ENCODE peak calls at places on chromosomes 3 and 15, in six cellular contexts. S is IMR-90, H is astrocyte, J is neuronal stem cell, G is hepatocyte, T is fibroblast of lung. P is an unnamed sample.

GRCh38 chr3:88203537-88204143 is 53.9 kb downstream of the C3orf38 start:
- DNase-seq in T (peak), S (peak), G (peak), J (peak), H (peak), P (peak)

GRCh38 chr3:11705049-11705448 is 61.3 kb upstream of the VGLL4 start:
- DNase-seq in H (peak), S (no peak), J (no peak), G (no peak), T (no peak), P (no peak)

GRCh38 chr3:177538064-177538742 is 340.9 kb upstream of the TBL1XR1 start:
- DNase-seq in G (no peak), T (peak), J (no peak), S (peak), H (peak), P (peak)

GRCh38 chr3:133211449-133211848 is 173.3 kb downstream of the TMEM108 start:
- DNase-seq in G (no peak), S (no peak), T (no peak), H (peak), J (no peak), P (no peak)

GRCh38 chr3:188319569-188319968 is 165.6 kb downstream of the LPP start:
- DNase-seq in T (peak), S (peak), H (peak), G (no peak), J (no peak), P (no peak)

GRCh38 chr3:106797461-106797860 is 579.8 kb upstream of the CCDC54 start:
- DNase-seq in G (no peak), J (no peak), H (no peak), T (no peak), S (no peak), P (no peak)

GRCh38 chr3:20039082-20039764 is 1.0 kb upstream of the KAT2B start:
- DNase-seq in H (no peak), G (no peak), S (no peak), J (no peak), T (no peak), P (no peak)

GRCh38 chr3:17057316-17057715 is 172.6 kb downstream of the PLCL2 start:
- DNase-seq in H (peak), J (no peak), T (peak), G (no peak), S (peak), P (no peak)

GRCh38 chr3:12139111-12139511 is 19.6 kb downstream of the TIMP4 start:
- DNase-seq in G (peak), H (peak), T (peak), J (peak), S (peak), P (peak)

GRCh38 chr3:67362686-67363085 is 291.7 kb downstream of the SUCLG2 start:
- DNase-seq in H (peak), T (no peak), G (peak), S (peak), J (no peak), P (peak)

GRCh38 chr3:53822331-53822741 is 23.9 kb downstream of the CHDH start:
- DNase-seq in J (no peak), H (no peak), G (no peak), T (no peak), S (no peak), P (no peak)

GRCh38 chr3:13524979-13525669 is 23.8 kb upstream of the FBLN2 start:
- DNase-seq in H (no peak), T (peak), J (no peak), S (peak), G (no peak), P (peak)

GRCh38 chr15:63057454-63058335 is 15.1 kb downstream of the TPM1 start:
- DNase-seq in T (no peak), G (no peak), S (peak), H (no peak), J (no peak), P (no peak)

GRCh38 chr15:67914537-67915373 is 74.9 kb upstream of the RNU6-1 start:
- DNase-seq in G (peak), H (peak), S (peak), T (peak), J (peak), P (no peak)

GRCh38 chr3:141928626-141929270 is 52.3 kb downstream of the ATP1B3 start:
- DNase-seq in S (no peak), T (no peak), G (no peak), H (no peak), J (no peak), P (no peak)

GRCh38 chr3:45113625-45114050 is 32.5 kb downstream of the CDCP1 start:
- DNase-seq in J (no peak), H (peak), G (no peak), S (peak), T (no peak), P (no peak)

GRCh38 chr3:15359677-15360397 is 27.5 kb upstream of the SH3BP5 start:
- DNase-seq in G (no peak), T (no peak), S (no peak), H (no peak), J (no peak), P (no peak)

GRCh38 chr3:89025185-89025584 is 82.2 kb upstream of the EPHA3 start:
- DNase-seq in S (no peak), H (peak), G (no peak), J (peak), T (no peak), P (no peak)

GRCh38 chr3:174016186-174016585 is 618.6 kb downstream of the NLGN1 start:
- DNase-seq in H (peak), T (peak), G (no peak), S (peak), J (no peak), P (no peak)

GRCh38 chr3:169661567-169662214 is 1.8 kb downstream of the MECOM start:
- DNase-seq in T (peak), J (peak), G (peak), H (peak), S (peak), P (peak)

GRCh38 chr15:70347766-70348558 is 250.2 kb upstream of the TLE3 start:
- DNase-seq in J (no peak), G (no peak), S (no peak), T (no peak), H (no peak), P (no peak)

GRCh38 chr3:129622933-129623332 is 16.5 kb upstream of the PLXND1 start:
- DNase-seq in S (no peak), J (no peak), H (no peak), G (no peak), T (no peak), P (no peak)

GRCh38 chr3:129622418-129622872 is 16.0 kb upstream of the PLXND1 start:
- DNase-seq in J (no peak), H (no peak), T (no peak), S (no peak), G (no peak), P (no peak)

GRCh38 chr3:129625071-129625874 is 18.8 kb upstream of the PLXND1 start:
- DNase-seq in T (no peak), G (no peak), H (no peak), J (no peak), S (no peak), P (no peak)

GRCh38 chr3:129624347-129625070 is 18.0 kb upstream of the PLXND1 start:
- DNase-seq in G (no peak), T (no peak), J (no peak), S (peak), H (no peak), P (no peak)

DNA sequence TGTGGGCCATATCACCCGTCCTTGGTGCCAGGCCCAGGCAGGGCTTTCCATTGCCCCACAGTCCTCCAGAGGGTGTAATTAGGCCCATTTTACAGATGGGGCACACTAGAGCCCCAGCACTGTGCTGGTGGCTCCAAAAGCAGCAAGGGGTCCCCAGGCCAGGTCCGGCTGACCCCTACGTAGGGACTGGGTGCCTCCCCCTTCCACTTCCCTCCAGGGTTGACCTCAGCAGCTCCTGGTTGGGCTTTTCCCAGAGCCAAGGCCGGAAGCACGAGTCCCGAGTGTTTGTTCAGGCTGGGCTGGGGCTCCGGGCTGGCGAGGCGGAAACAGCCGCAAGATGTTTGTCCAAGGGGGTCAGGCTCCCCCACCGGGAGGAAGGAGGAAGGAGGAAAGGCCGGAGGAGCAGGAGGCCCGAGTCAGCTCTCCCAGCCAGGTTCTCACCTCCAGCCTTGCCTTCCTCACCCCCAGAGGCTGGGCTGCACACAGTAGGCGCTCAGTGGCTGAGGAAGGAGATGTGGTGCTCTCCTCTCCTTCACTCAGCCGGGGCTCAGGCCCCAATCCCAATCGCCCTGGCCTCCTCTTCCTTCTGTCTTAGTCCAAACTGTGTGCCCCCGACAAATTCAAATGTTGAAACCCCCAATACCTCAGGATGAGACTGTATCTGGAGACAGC is 17.1 kb upstream of the PLXND1 start:
- DNase-seq in H (no peak), S (no peak), T (no peak), J (no peak), G (peak), P (no peak)
- H3K4me2 ChIP-seq in H (no peak), S (no peak), T (no peak), J (no peak), G (no peak), P (no peak)

DNA sequence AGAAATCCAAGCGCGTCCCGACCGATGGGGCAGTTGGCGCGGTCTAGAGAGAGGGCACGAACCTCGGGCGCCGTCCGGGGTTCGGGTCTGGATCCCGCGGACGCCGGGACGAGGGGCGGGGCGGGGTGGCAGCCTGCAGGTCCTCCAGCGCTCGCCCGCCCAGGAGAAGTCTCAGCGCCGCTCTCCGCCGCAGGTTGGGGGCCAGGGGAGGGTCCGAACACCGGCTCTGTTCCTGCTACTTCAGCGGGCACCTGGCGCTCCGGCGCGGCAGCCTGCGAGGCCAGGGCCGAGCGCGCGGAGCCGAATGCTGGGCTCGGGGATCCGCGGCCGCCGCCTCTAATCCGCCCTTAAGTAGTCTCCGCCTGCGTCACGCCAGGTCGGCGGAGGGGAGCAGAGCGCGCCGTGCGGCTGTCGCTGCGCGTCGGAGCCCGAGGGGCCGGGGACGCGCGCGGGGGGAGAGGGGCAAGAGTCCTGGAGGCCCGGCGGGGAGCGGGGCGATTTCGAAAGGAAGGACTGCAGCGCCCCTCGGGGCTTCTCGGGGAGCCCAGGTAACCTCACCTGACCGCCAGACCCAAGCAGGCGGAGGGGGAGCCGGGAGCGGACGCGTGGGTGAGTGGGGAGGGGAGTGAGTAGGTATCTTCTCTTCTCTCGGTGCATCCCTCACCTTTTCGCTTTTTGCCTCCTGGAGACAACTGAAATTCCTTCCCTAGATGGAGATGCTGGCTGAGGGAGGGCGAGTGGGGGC is at the start of gene GJD2:
- DNase-seq in J (peak), H (no peak), G (peak), S (no peak), T (no peak), P (no peak)
- H2AFZ ChIP-seq in J (peak), H (no peak), G (no peak), S (peak), T (no peak), P (peak)

DNA sequence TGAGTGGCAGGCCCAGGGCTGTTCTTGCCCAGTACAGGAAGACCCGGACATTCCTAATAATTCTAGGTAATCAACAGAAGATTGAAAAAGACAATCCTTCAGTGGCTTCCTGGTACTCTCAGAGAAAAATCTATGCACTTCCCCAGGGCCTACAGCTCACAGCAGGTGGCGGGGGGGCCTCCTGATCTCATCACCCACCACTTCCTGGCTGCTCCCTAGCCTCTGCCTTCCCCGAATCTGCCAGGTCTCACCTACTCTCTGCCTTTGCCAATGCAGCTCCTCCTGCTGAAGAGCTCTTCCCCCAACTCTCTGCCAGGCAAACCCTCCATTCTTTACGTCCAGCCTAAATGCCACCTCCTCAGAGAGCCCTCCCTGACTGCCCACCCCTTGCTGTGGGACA is 37.5 kb downstream of the EHD4 start:
- DNase-seq in G (no peak), T (no peak), S (no peak), J (no peak), H (no peak), P (no peak)
- H3K4me2 ChIP-seq in G (no peak), T (no peak), S (no peak), J (no peak), H (peak), P (no peak)

GRCh38 chr3:171789759-171790505 is 20.4 kb downstream of the PLD1 start:
- DNase-seq in G (no peak), J (no peak), T (no peak), H (no peak), S (no peak), P (no peak)

GRCh38 chr3:171790898-171791694 is 19.2 kb downstream of the PLD1 start:
- DNase-seq in T (peak), S (peak), G (no peak), H (peak), J (no peak), P (no peak)

GRCh38 chr3:171791695-171792082 is 18.6 kb downstream of the PLD1 start:
- DNase-seq in H (peak), T (peak), J (no peak), G (no peak), S (peak), P (peak)

GRCh38 chr3:171790574-171790897 is 19.7 kb downstream of the PLD1 start:
- DNase-seq in J (no peak), S (no peak), G (no peak), T (no peak), H (no peak), P (no peak)

GRCh38 chr3:171792549-171792948 is 17.7 kb downstream of the PLD1 start:
- DNase-seq in J (no peak), S (no peak), G (no peak), T (no peak), H (no peak), P (no peak)
- H2AFZ ChIP-seq in J (peak), S (peak), G (no peak), T (no peak), H (no peak), P (no peak)

DNA sequence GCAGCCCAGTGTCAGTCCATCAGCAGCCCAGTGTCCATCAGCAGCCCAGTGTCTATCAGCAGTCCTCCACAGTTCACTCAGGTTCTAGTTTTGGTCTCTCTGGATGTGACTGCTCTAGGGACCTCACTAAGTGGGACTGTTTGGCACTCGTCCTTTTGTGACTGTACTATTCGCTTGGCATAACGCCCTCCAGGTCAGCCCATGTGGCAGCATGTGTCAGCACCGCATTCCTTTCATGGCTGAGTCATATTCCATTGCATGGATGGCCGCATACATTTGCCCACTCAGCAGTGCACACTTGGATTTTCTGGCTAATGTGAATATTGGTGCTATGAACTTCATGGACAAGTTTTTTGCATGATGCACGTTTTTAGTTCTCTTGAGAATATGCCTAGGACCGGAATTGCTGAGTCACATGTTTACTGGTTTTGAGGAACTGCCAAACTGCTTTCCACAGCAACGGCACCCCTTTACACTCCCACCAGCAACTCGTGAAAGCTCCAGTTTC is 16.4 kb downstream of the CHST13 start:
- DNase-seq in T (peak), J (no peak), G (peak), H (peak), S (peak), P (peak)
- H3K4me2 ChIP-seq in T (peak), J (no peak), G (no peak), H (peak), S (no peak), P (no peak)